ENCODE peak calls at places on chromosomes 3 and 15, in eight cellular contexts. L is skeletal muscle cell, R is OCI-LY7, X is left lung, C is AG04449, I is thoracic aorta, T is cardiac fibroblast, Q is lower lobe of right lung. A is an unnamed sample.

GRCh38 chr15:92951800-92952199 is 51.7 kb downstream of the CHD2 start:
- DNase-seq in L (no peak), R (no peak), X (no peak), C (no peak), I (no peak), T (no peak), Q (no peak), A (no peak)

GRCh38 chr3:45029661-45030060 is 3.6 kb downstream of the CLEC3B start:
- DNase-seq in L (no peak), R (no peak), X (no peak), C (no peak), I (no peak), T (peak), Q (no peak), A (no peak)

GRCh38 chr3:7518471-7518870 is 657.6 kb downstream of the GRM7 start:
- DNase-seq in L (no peak), R (no peak), X (no peak), C (no peak), I (no peak), T (peak), Q (no peak), A (no peak)

GRCh38 chr3:55709411-55709997 is 222.4 kb upstream of the WNT5A start:
- DNase-seq in L (no peak), R (no peak), X (no peak), C (no peak), I (no peak), T (no peak), Q (no peak), A (no peak)

GRCh38 chr15:37055481-37055880 is 44.9 kb downstream of the MEIS2 start:
- DNase-seq in L (no peak), R (no peak), X (no peak), C (no peak), I (no peak), T (no peak), Q (no peak), A (no peak)

GRCh38 chr3:37474936-37475335 is 300.6 kb upstream of the LRRFIP2 start:
- DNase-seq in L (no peak), R (no peak), X (no peak), C (no peak), I (no peak), T (peak), Q (no peak), A (no peak)

GRCh38 chr3:150068440-150069157 is 97.9 kb upstream of the PFN2 start:
- DNase-seq in L (no peak), R (no peak), X (no peak), C (no peak), I (no peak), T (no peak), Q (no peak), A (no peak)

GRCh38 chr3:107404727-107405519 is 27.7 kb downstream of the CCDC54 start:
- DNase-seq in L (peak), R (no peak), X (no peak), C (peak), I (no peak), T (peak), Q (no peak), A (no peak)

GRCh38 chr3:156323466-156323865 is 203.1 kb downstream of the KCNAB1 start:
- DNase-seq in L (no peak), R (no peak), X (no peak), C (no peak), I (no peak), T (peak), Q (no peak), A (no peak)

GRCh38 chr15:43932036-43932435 is 105.2 kb downstream of the WDR76 start:
- DNase-seq in L (no peak), R (no peak), X (no peak), C (no peak), I (no peak), T (no peak), Q (no peak), A (no peak)

GRCh38 chr3:77053769-77054168 is 13.9 kb downstream of the ROBO2 start:
- DNase-seq in L (no peak), R (no peak), X (no peak), C (no peak), I (no peak), T (no peak), Q (no peak), A (no peak)

GRCh38 chr15:44194397-44195150 is 497 bp downstream of the FRMD5 start:
- DNase-seq in L (peak), R (no peak), X (peak), C (no peak), I (no peak), T (peak), Q (peak), A (peak)

GRCh38 chr3:171932153-171932567 is 89.0 kb downstream of the TMEM212 start:
- DNase-seq in L (no peak), R (no peak), X (no peak), C (no peak), I (no peak), T (no peak), Q (no peak), A (no peak)
- H3K4me3 ChIP-seq in L (no peak), R (no peak), X (no peak), C (no peak), I (no peak), T (no peak), Q (no peak), A (no peak)

GRCh38 chr3:50610181-50610971 is 1.2 kb downstream of the CISH start:
- DNase-seq in L (no peak), R (no peak), X (peak), C (no peak), I (no peak), T (no peak), Q (peak), A (no peak)
- H3K4me3 ChIP-seq in L (peak), R (no peak), X (peak), C (peak), I (peak), T (peak), Q (peak), A (peak)

GRCh38 chr3:165210132-165210531 is 13.9 kb upstream of the SLITRK3 start:
- DNase-seq in L (no peak), R (no peak), X (no peak), C (no peak), I (no peak), T (no peak), Q (no peak), A (no peak)

GRCh38 chr3:165210727-165211126 is 14.5 kb upstream of the SLITRK3 start:
- DNase-seq in L (no peak), R (no peak), X (no peak), C (no peak), I (no peak), T (no peak), Q (no peak), A (no peak)

GRCh38 chr3:165202995-165203394 is 6.8 kb upstream of the SLITRK3 start:
- DNase-seq in L (no peak), R (no peak), X (no peak), C (no peak), I (no peak), T (no peak), Q (no peak), A (no peak)

GRCh38 chr3:165204445-165204844 is 8.3 kb upstream of the SLITRK3 start:
- DNase-seq in L (no peak), R (no peak), X (no peak), C (no peak), I (no peak), T (no peak), Q (no peak), A (no peak)

GRCh38 chr3:165206454-165207266 is 10.5 kb upstream of the SLITRK3 start:
- DNase-seq in L (peak), R (peak), X (peak), C (no peak), I (no peak), T (peak), Q (peak), A (peak)
- H3K4me3 ChIP-seq in L (peak), R (no peak), X (peak), C (peak), I (peak), T (peak), Q (peak), A (peak)

GRCh38 chr15:31331389-31331788 is 4.8 kb downstream of the KLF13 start:
- DNase-seq in L (no peak), R (no peak), X (no peak), C (no peak), I (no peak), T (no peak), Q (no peak), A (no peak)

GRCh38 chr15:31328999-31329639 is 2.5 kb downstream of the KLF13 start:
- DNase-seq in L (no peak), R (peak), X (peak), C (no peak), I (no peak), T (no peak), Q (peak), A (no peak)

GRCh38 chr15:31330836-31331235 is 4.2 kb downstream of the KLF13 start:
- DNase-seq in L (no peak), R (no peak), X (no peak), C (no peak), I (no peak), T (no peak), Q (peak), A (peak)

GRCh38 chr15:31329640-31330010 is 3.0 kb downstream of the KLF13 start:
- DNase-seq in L (no peak), R (no peak), X (no peak), C (no peak), I (no peak), T (no peak), Q (peak), A (no peak)

DNA sequence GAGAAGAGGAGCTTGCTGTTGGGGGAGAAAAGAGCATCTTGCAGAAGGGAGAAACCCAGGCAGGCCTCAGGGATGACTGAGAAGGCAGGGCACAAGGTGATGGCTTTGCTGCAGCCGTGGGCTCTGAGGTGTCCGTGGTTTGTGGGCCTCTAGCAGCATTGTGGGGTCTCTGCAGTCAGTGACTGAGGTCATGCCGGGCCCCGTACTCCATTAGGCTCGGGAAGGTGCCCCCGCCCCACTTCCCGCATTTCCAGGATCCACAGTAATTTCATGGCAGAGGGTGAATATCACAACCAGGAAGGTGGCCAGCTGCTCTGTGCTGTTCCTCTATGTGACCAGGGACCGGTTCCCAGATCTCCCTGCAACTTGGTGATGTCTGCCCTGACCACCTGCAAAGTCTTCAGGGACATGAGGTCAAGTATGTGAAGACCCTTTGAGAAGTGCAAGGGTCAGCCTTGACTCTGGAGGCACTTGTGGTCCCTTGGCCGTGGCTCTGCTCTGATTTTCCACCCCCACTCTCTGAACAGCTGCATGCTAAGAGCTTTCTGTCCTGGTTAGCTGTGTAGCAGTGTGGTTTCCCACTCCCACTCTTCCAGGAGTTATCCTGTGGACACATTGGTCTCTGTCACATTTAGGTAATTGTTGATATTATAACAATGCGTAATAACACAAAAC is 3.6 kb downstream of the KLF13 start:
- DNase-seq in L (no peak), R (no peak), X (no peak), C (no peak), I (no peak), T (no peak), Q (no peak), A (no peak)
- H3K4me3 ChIP-seq in L (no peak), R (peak), X (peak), C (no peak), I (peak), T (peak), Q (peak), A (peak)

DNA sequence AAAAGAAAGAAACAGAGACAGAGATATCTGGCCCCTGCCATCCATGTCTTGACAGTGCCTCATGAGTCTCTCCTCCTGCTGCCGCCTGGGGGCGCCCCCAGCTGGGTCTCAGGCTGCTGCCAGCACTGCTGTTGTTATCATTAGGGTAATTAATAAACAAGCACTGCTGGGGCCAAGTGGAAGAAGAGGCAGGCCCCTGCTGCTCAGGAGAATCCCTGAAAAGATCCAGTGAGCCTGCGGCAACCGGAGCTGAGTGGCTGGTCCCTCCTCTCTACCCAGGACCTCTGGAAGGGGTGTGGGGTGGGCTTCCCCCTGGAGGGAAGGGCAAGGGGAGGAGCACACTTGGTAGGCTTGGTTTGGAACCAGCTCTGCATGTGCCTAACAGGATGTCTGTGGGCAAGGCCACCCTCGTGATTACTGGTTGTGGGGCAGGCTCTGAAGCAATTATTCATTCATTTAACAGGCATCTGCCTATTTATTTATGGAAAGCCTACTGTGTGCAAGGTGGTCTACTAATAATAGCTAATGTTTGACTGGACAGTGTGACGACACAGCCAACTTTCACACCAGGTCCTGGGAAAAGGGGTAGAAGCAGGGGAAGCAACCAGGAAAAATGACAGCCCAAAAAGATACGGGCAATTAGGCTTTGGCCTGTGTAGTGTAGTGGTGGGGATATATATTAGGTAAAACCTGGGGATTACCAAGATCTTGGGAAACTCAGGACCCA is 1.2 kb upstream of the TYRO3 start:
- DNase-seq in L (no peak), R (peak), X (peak), C (no peak), I (no peak), T (peak), Q (peak), A (peak)
- H3K4me3 ChIP-seq in L (peak), R (peak), X (peak), C (peak), I (peak), T (no peak), Q (peak), A (peak)

GRCh38 chr3:186571644-186572013 is 1.1 kb downstream of the DNAJB11 start:
- DNase-seq in L (no peak), R (no peak), X (no peak), C (no peak), I (no peak), T (no peak), Q (no peak), A (no peak)

GRCh38 chr3:186569779-186570095 is 783 bp upstream of the DNAJB11 start:
- DNase-seq in L (no peak), R (peak), X (no peak), C (no peak), I (no peak), T (no peak), Q (no peak), A (no peak)

GRCh38 chr3:186567072-186567921 is at the start of gene TBCCD1:
- DNase-seq in L (peak), R (peak), X (peak), C (no peak), I (peak), T (peak), Q (peak), A (peak)

GRCh38 chr3:186570941-186571643 is 572 bp downstream of the DNAJB11 start:
- DNase-seq in L (no peak), R (no peak), X (no peak), C (no peak), I (no peak), T (no peak), Q (no peak), A (no peak)

GRCh38 chr3:186570096-186570940 is at the start of gene DNAJB11:
- DNase-seq in L (peak), R (peak), X (peak), C (peak), I (peak), T (peak), Q (peak), A (peak)
- H3K4me3 ChIP-seq in L (peak), R (peak), X (peak), C (peak), I (peak), T (peak), Q (peak), A (peak)

GRCh38 chr3:139935071-139935865 is at the start of gene CLSTN2:
- DNase-seq in L (no peak), R (no peak), X (peak), C (no peak), I (no peak), T (peak), Q (peak), A (peak)
- H3K4me3 ChIP-seq in L (peak), R (no peak), X (peak), C (peak), I (peak), T (peak), Q (peak), A (peak)

GRCh38 chr3:4995500-4996053 is 16.3 kb downstream of the BHLHE40 start:
- DNase-seq in L (peak), R (no peak), X (no peak), C (no peak), I (no peak), T (peak), Q (no peak), A (no peak)
- H3K4me3 ChIP-seq in L (no peak), R (no peak), X (no peak), C (no peak), I (no peak), T (no peak), Q (no peak), A (no peak)

GRCh38 chr3:97950360-97950759 is 21.9 kb downstream of the RIOX2 start:
- DNase-seq in L (no peak), R (no peak), X (no peak), C (no peak), I (no peak), T (no peak), Q (no peak), A (no peak)

GRCh38 chr3:97949110-97949485 is 23.1 kb downstream of the RIOX2 start:
- DNase-seq in L (no peak), R (no peak), X (no peak), C (no peak), I (no peak), T (no peak), Q (no peak), A (no peak)

GRCh38 chr3:97948351-97949109 is 23.7 kb downstream of the RIOX2 start:
- DNase-seq in L (no peak), R (no peak), X (no peak), C (no peak), I (no peak), T (no peak), Q (no peak), A (no peak)

GRCh38 chr3:97952280-97952679 is 20.0 kb downstream of the RIOX2 start:
- DNase-seq in L (peak), R (no peak), X (peak), C (no peak), I (no peak), T (peak), Q (peak), A (no peak)

GRCh38 chr3:97949743-97950142 is 22.5 kb downstream of the RIOX2 start:
- DNase-seq in L (no peak), R (no peak), X (no peak), C (no peak), I (no peak), T (no peak), Q (no peak), A (no peak)
- H3K4me3 ChIP-seq in L (no peak), R (no peak), X (no peak), C (no peak), I (no peak), T (no peak), Q (no peak), A (no peak)

GRCh38 chr3:86990171-86990733 is 697 bp downstream of the VGLL3 start:
- DNase-seq in L (no peak), R (no peak), X (no peak), C (no peak), I (no peak), T (no peak), Q (peak), A (no peak)
- H3K4me3 ChIP-seq in L (peak), R (no peak), X (peak), C (peak), I (peak), T (peak), Q (peak), A (peak)